ENCODE peak calls at places on chromosomes 16 and 17, in four cellular contexts. One of them, this sample, is unnamed.

GRCh38 chr16:3092501-3092991 is 6.5 kb downstream of the ZSCAN10 start:
- DNase-seq in transverse colon: no peak
- DNase-seq in T-cell: no peak
- DNase-seq in NCI-H1092 treated with DMSO at 0.1 percent for 48 hours: no peak
- DNase-seq in this sample: no peak

GRCh38 chr17:28574536-28574935 is 2.2 kb downstream of the ALDOC start:
- DNase-seq in NCI-H1092 treated with DMSO at 0.1 percent for 48 hours: no peak
- DNase-seq in transverse colon: no peak
- DNase-seq in T-cell: no peak
- DNase-seq in this sample: no peak

GRCh38 chr16:29705030-29705429 is 26.1 kb downstream of the QPRT start:
- DNase-seq in transverse colon: no peak
- DNase-seq in T-cell: no peak
- DNase-seq in NCI-H1092 treated with DMSO at 0.1 percent for 48 hours: no peak
- DNase-seq in this sample: no peak

GRCh38 chr17:68289473-68289872 is 1.5 kb downstream of the SLC16A6 start:
- DNase-seq in T-cell: no peak
- DNase-seq in NCI-H1092 treated with DMSO at 0.1 percent for 48 hours: no peak
- DNase-seq in transverse colon: no peak
- DNase-seq in this sample: no peak

GRCh38 chr17:28481081-28481571 is 7.7 kb downstream of the SLC13A2 start:
- DNase-seq in transverse colon: no peak
- DNase-seq in NCI-H1092 treated with DMSO at 0.1 percent for 48 hours: no peak
- DNase-seq in T-cell: no peak
- DNase-seq in this sample: no peak

GRCh38 chr16:19886061-19886792 is 1.6 kb upstream of the GPRC5B start:
- DNase-seq in T-cell: peak
- DNase-seq in transverse colon: peak
- DNase-seq in NCI-H1092 treated with DMSO at 0.1 percent for 48 hours: peak
- DNase-seq in this sample: peak

GRCh38 chr17:75549246-75550138 is 24.0 kb downstream of the LLGL2 start:
- DNase-seq in T-cell: no peak
- DNase-seq in transverse colon: peak
- DNase-seq in NCI-H1092 treated with DMSO at 0.1 percent for 48 hours: peak
- DNase-seq in this sample: peak

GRCh38 chr16:58536278-58536677 is 21.0 kb downstream of the SETD6 start:
- DNase-seq in T-cell: no peak
- DNase-seq in transverse colon: no peak
- DNase-seq in NCI-H1092 treated with DMSO at 0.1 percent for 48 hours: no peak
- DNase-seq in this sample: no peak

GRCh38 chr17:7894226-7894625 is 5.6 kb downstream of the CHD3 start:
- DNase-seq in T-cell: no peak
- DNase-seq in NCI-H1092 treated with DMSO at 0.1 percent for 48 hours: no peak
- DNase-seq in transverse colon: no peak
- DNase-seq in this sample: no peak

This sample was measured in nephron progenitor cell.